ENCODE peak calls at places on chromosome 2, in eight cellular contexts. One of them, this sample, is unnamed.
A peak's percentile ranks its signal among the peaks of the same experiment; 100 is the strongest.

GRCh38 chr2:232299084-232299483 is 79.5 kb upstream of the ALPP start:
- DNase-seq in cardiac fibroblast: no peak
- DNase-seq in RWPE1: no peak
- DNase-seq in stomach: no peak
- DNase-seq in GM20000: no peak
- DNase-seq in ovary: no peak
- DNase-seq in mesothelial cell of epicardium: no peak
- DNase-seq in AG04450: no peak
- DNase-seq in this sample: no peak

GRCh38 chr2:6945821-6946220 is 28.6 kb downstream of the RNF144A start:
- DNase-seq in cardiac fibroblast: no peak
- DNase-seq in RWPE1: no peak
- DNase-seq in stomach: no peak
- DNase-seq in GM20000: no peak
- DNase-seq in ovary: no peak
- DNase-seq in mesothelial cell of epicardium: no peak
- DNase-seq in AG04450: no peak
- DNase-seq in this sample: no peak

GRCh38 chr2:86176583-86176982 is 18.7 kb downstream of the IMMT start:
- DNase-seq in cardiac fibroblast: no peak
- DNase-seq in RWPE1: no peak
- DNase-seq in stomach: no peak
- DNase-seq in GM20000: no peak
- DNase-seq in ovary: no peak
- DNase-seq in mesothelial cell of epicardium: no peak
- DNase-seq in AG04450: no peak
- DNase-seq in this sample: no peak

GRCh38 chr2:174465327-174465726 is 21.5 kb downstream of the GPR155 start:
- DNase-seq in cardiac fibroblast: peak; percentile 7
- DNase-seq in RWPE1: no peak
- DNase-seq in stomach: no peak
- DNase-seq in GM20000: no peak
- DNase-seq in ovary: no peak
- DNase-seq in mesothelial cell of epicardium: no peak
- DNase-seq in AG04450: no peak
- DNase-seq in this sample: no peak

GRCh38 chr2:120825370-120826259 is 89.9 kb downstream of the GLI2 start:
- DNase-seq in cardiac fibroblast: peak; percentile 78
- DNase-seq in RWPE1: peak; percentile 30
- DNase-seq in stomach: no peak
- DNase-seq in GM20000: no peak
- DNase-seq in ovary: peak; percentile 74
- DNase-seq in mesothelial cell of epicardium: no peak
- DNase-seq in AG04450: peak; percentile 78
- DNase-seq in this sample: no peak

GRCh38 chr2:173043897-173044472 is 31.7 kb upstream of the MAP3K20 start:
- DNase-seq in cardiac fibroblast: no peak
- DNase-seq in RWPE1: no peak
- DNase-seq in stomach: no peak
- DNase-seq in GM20000: no peak
- DNase-seq in ovary: no peak
- DNase-seq in mesothelial cell of epicardium: no peak
- DNase-seq in AG04450: no peak
- DNase-seq in this sample: no peak

GRCh38 chr2:65688166-65688886 is 255.9 kb upstream of the SPRED2 start:
- DNase-seq in cardiac fibroblast: no peak
- DNase-seq in RWPE1: no peak
- DNase-seq in stomach: no peak
- DNase-seq in GM20000: no peak
- DNase-seq in ovary: no peak
- DNase-seq in mesothelial cell of epicardium: no peak
- DNase-seq in AG04450: no peak
- DNase-seq in this sample: no peak

GRCh38 chr2:127829845-127830246 is 18.9 kb upstream of the WDR33 start:
- DNase-seq in cardiac fibroblast: no peak
- DNase-seq in RWPE1: no peak
- DNase-seq in stomach: peak; percentile 34
- DNase-seq in GM20000: peak; percentile 84
- DNase-seq in ovary: no peak
- DNase-seq in mesothelial cell of epicardium: no peak
- DNase-seq in AG04450: no peak
- DNase-seq in this sample: no peak

GRCh38 chr2:147424766-147425165 is 420.1 kb upstream of the ACVR2A start:
- DNase-seq in cardiac fibroblast: no peak
- DNase-seq in RWPE1: no peak
- DNase-seq in stomach: no peak
- DNase-seq in GM20000: no peak
- DNase-seq in ovary: no peak
- DNase-seq in mesothelial cell of epicardium: no peak
- DNase-seq in AG04450: no peak
- DNase-seq in this sample: no peak

GRCh38 chr2:10909050-10909995 is 2.4 kb upstream of the KCNF1 start:
- DNase-seq in cardiac fibroblast: no peak
- DNase-seq in RWPE1: no peak
- DNase-seq in stomach: no peak
- DNase-seq in GM20000: no peak
- DNase-seq in ovary: no peak
- DNase-seq in mesothelial cell of epicardium: no peak
- DNase-seq in AG04450: no peak
- DNase-seq in this sample: peak; percentile 60

GRCh38 chr2:101699191-101699938 is 1.9 kb downstream of the MAP4K4 start:
- DNase-seq in cardiac fibroblast: no peak
- DNase-seq in RWPE1: peak; percentile 20
- DNase-seq in stomach: no peak
- DNase-seq in GM20000: no peak
- DNase-seq in ovary: no peak
- DNase-seq in mesothelial cell of epicardium: no peak
- DNase-seq in AG04450: no peak
- DNase-seq in this sample: no peak

GRCh38 chr2:237629739-237630138 is 2.4 kb downstream of the LRRFIP1 start:
- DNase-seq in cardiac fibroblast: peak; percentile 50
- DNase-seq in RWPE1: no peak
- DNase-seq in stomach: no peak
- DNase-seq in GM20000: no peak
- DNase-seq in ovary: no peak
- DNase-seq in mesothelial cell of epicardium: no peak
- DNase-seq in AG04450: no peak
- DNase-seq in this sample: no peak

GRCh38 chr2:158760887-158761286 is 34.2 kb upstream of the DAPL1 start:
- DNase-seq in cardiac fibroblast: no peak
- DNase-seq in RWPE1: no peak
- DNase-seq in stomach: no peak
- DNase-seq in GM20000: no peak
- DNase-seq in ovary: no peak
- DNase-seq in mesothelial cell of epicardium: no peak
- DNase-seq in AG04450: no peak
- DNase-seq in this sample: no peak

GRCh38 chr2:13768274-13768673 is 864.2 kb upstream of the LRATD1 start:
- DNase-seq in cardiac fibroblast: no peak
- DNase-seq in RWPE1: no peak
- DNase-seq in stomach: no peak
- DNase-seq in GM20000: no peak
- DNase-seq in ovary: no peak
- DNase-seq in mesothelial cell of epicardium: no peak
- DNase-seq in AG04450: no peak
- DNase-seq in this sample: no peak

GRCh38 chr2:86194751-86195054 is 559 bp downstream of the IMMT start:
- DNase-seq in cardiac fibroblast: no peak
- DNase-seq in RWPE1: no peak
- DNase-seq in stomach: no peak
- DNase-seq in GM20000: no peak
- DNase-seq in ovary: peak; percentile 96
- DNase-seq in mesothelial cell of epicardium: no peak
- DNase-seq in AG04450: no peak
- DNase-seq in this sample: no peak

GRCh38 chr2:54394392-54394791 is 61.7 kb upstream of the SPTBN1 start:
- DNase-seq in cardiac fibroblast: no peak
- DNase-seq in RWPE1: no peak
- DNase-seq in stomach: no peak
- DNase-seq in GM20000: no peak
- DNase-seq in ovary: no peak
- DNase-seq in mesothelial cell of epicardium: no peak
- DNase-seq in AG04450: no peak
- DNase-seq in this sample: no peak

GRCh38 chr2:18118703-18119102 is 240.2 kb downstream of the KCNS3 start:
- DNase-seq in cardiac fibroblast: no peak
- DNase-seq in RWPE1: no peak
- DNase-seq in stomach: no peak
- DNase-seq in GM20000: no peak
- DNase-seq in ovary: no peak
- DNase-seq in mesothelial cell of epicardium: no peak
- DNase-seq in AG04450: no peak
- DNase-seq in this sample: no peak

GRCh38 chr2:121504316-121504715 is 26.4 kb upstream of the RNU4ATAC start:
- DNase-seq in cardiac fibroblast: no peak
- DNase-seq in RWPE1: no peak
- DNase-seq in stomach: no peak
- DNase-seq in GM20000: no peak
- DNase-seq in ovary: no peak
- DNase-seq in mesothelial cell of epicardium: no peak
- DNase-seq in AG04450: no peak
- DNase-seq in this sample: no peak

GRCh38 chr2:64837116-64837704 is 152.0 kb upstream of the SLC1A4 start:
- DNase-seq in cardiac fibroblast: peak; percentile 35
- DNase-seq in RWPE1: peak; percentile 30
- DNase-seq in stomach: no peak
- DNase-seq in GM20000: no peak
- DNase-seq in ovary: peak; percentile 51
- DNase-seq in mesothelial cell of epicardium: no peak
- DNase-seq in AG04450: no peak
- DNase-seq in this sample: no peak

GRCh38 chr2:45881970-45882581 is 230.6 kb downstream of the PRKCE start:
- DNase-seq in cardiac fibroblast: no peak
- DNase-seq in RWPE1: no peak
- DNase-seq in stomach: no peak
- DNase-seq in GM20000: no peak
- DNase-seq in ovary: no peak
- DNase-seq in mesothelial cell of epicardium: no peak
- DNase-seq in AG04450: no peak
- DNase-seq in this sample: no peak

GRCh38 chr2:45882707-45883106 is 231.2 kb downstream of the PRKCE start:
- DNase-seq in cardiac fibroblast: peak; percentile 78
- DNase-seq in RWPE1: no peak
- DNase-seq in stomach: no peak
- DNase-seq in GM20000: no peak
- DNase-seq in ovary: no peak
- DNase-seq in mesothelial cell of epicardium: no peak
- DNase-seq in AG04450: no peak
- DNase-seq in this sample: no peak

GRCh38 chr2:45879936-45880335 is 228.5 kb downstream of the PRKCE start:
- DNase-seq in cardiac fibroblast: no peak
- DNase-seq in RWPE1: no peak
- DNase-seq in stomach: no peak
- DNase-seq in GM20000: no peak
- DNase-seq in ovary: no peak
- DNase-seq in mesothelial cell of epicardium: no peak
- DNase-seq in AG04450: no peak
- DNase-seq in this sample: no peak

GRCh38 chr2:45876611-45877010 is 225.1 kb downstream of the PRKCE start:
- DNase-seq in cardiac fibroblast: no peak
- DNase-seq in RWPE1: no peak
- DNase-seq in stomach: no peak
- DNase-seq in GM20000: no peak
- DNase-seq in ovary: no peak
- DNase-seq in mesothelial cell of epicardium: no peak
- DNase-seq in AG04450: no peak
- DNase-seq in this sample: no peak

GRCh38 chr2:45879406-45879805 is 227.9 kb downstream of the PRKCE start:
- DNase-seq in cardiac fibroblast: no peak
- DNase-seq in RWPE1: no peak
- DNase-seq in stomach: no peak
- DNase-seq in GM20000: no peak
- DNase-seq in ovary: no peak
- DNase-seq in mesothelial cell of epicardium: no peak
- DNase-seq in AG04450: no peak
- DNase-seq in this sample: no peak
- TF ChIP-seq CTCF in cardiac fibroblast: no peak
- TF ChIP-seq CTCF in RWPE1: no peak
- TF ChIP-seq CTCF in stomach: no peak
- TF ChIP-seq CTCF in GM20000: no peak
- TF ChIP-seq CTCF in ovary: no peak
- TF ChIP-seq CTCF in mesothelial cell of epicardium: no peak
- TF ChIP-seq CTCF in AG04450: no peak
- TF ChIP-seq CTCF in this sample: no peak

GRCh38 chr2:112661656-112662305 is 16.0 kb downstream of the SLC20A1 start:
- DNase-seq in cardiac fibroblast: no peak
- DNase-seq in RWPE1: no peak
- DNase-seq in stomach: no peak
- DNase-seq in GM20000: no peak
- DNase-seq in ovary: no peak
- DNase-seq in mesothelial cell of epicardium: no peak
- DNase-seq in AG04450: no peak
- DNase-seq in this sample: no peak

GRCh38 chr2:112656679-112657078 is 10.9 kb downstream of the SLC20A1 start:
- DNase-seq in cardiac fibroblast: no peak
- DNase-seq in RWPE1: no peak
- DNase-seq in stomach: no peak
- DNase-seq in GM20000: no peak
- DNase-seq in ovary: no peak
- DNase-seq in mesothelial cell of epicardium: no peak
- DNase-seq in AG04450: no peak
- DNase-seq in this sample: no peak

GRCh38 chr2:112660138-112660537 is 14.4 kb downstream of the SLC20A1 start:
- DNase-seq in cardiac fibroblast: no peak
- DNase-seq in RWPE1: no peak
- DNase-seq in stomach: no peak
- DNase-seq in GM20000: no peak
- DNase-seq in ovary: no peak
- DNase-seq in mesothelial cell of epicardium: no peak
- DNase-seq in AG04450: no peak
- DNase-seq in this sample: no peak

GRCh38 chr2:112658301-112658700 is 12.6 kb downstream of the SLC20A1 start:
- DNase-seq in cardiac fibroblast: peak; percentile 57
- DNase-seq in RWPE1: no peak
- DNase-seq in stomach: no peak
- DNase-seq in GM20000: no peak
- DNase-seq in ovary: no peak
- DNase-seq in mesothelial cell of epicardium: no peak
- DNase-seq in AG04450: no peak
- DNase-seq in this sample: no peak

GRCh38 chr2:112658820-112659667 is 13.3 kb downstream of the SLC20A1 start:
- DNase-seq in cardiac fibroblast: no peak
- DNase-seq in RWPE1: no peak
- DNase-seq in stomach: no peak
- DNase-seq in GM20000: no peak
- DNase-seq in ovary: no peak
- DNase-seq in mesothelial cell of epicardium: no peak
- DNase-seq in AG04450: no peak
- DNase-seq in this sample: no peak
- TF ChIP-seq CTCF in cardiac fibroblast: no peak
- TF ChIP-seq CTCF in RWPE1: no peak
- TF ChIP-seq CTCF in stomach: no peak
- TF ChIP-seq CTCF in GM20000: no peak
- TF ChIP-seq CTCF in ovary: no peak
- TF ChIP-seq CTCF in mesothelial cell of epicardium: no peak
- TF ChIP-seq CTCF in AG04450: no peak
- TF ChIP-seq CTCF in this sample: no peak

GRCh38 chr2:241576293-241576654 is 17.7 kb downstream of the BOK start:
- DNase-seq in cardiac fibroblast: no peak
- DNase-seq in RWPE1: no peak
- DNase-seq in stomach: no peak
- DNase-seq in GM20000: no peak
- DNase-seq in ovary: peak; percentile 34
- DNase-seq in mesothelial cell of epicardium: no peak
- DNase-seq in AG04450: no peak
- DNase-seq in this sample: no peak
- TF ChIP-seq CTCF in cardiac fibroblast: no peak
- TF ChIP-seq CTCF in RWPE1: no peak
- TF ChIP-seq CTCF in stomach: no peak
- TF ChIP-seq CTCF in GM20000: no peak
- TF ChIP-seq CTCF in ovary: no peak
- TF ChIP-seq CTCF in mesothelial cell of epicardium: no peak
- TF ChIP-seq CTCF in AG04450: no peak
- TF ChIP-seq CTCF in this sample: no peak

GRCh38 chr2:221100467-221101089 is 471.5 kb downstream of the EPHA4 start:
- DNase-seq in cardiac fibroblast: no peak
- DNase-seq in RWPE1: no peak
- DNase-seq in stomach: no peak
- DNase-seq in GM20000: no peak
- DNase-seq in ovary: no peak
- DNase-seq in mesothelial cell of epicardium: no peak
- DNase-seq in AG04450: no peak
- DNase-seq in this sample: no peak
- TF ChIP-seq CTCF in cardiac fibroblast: no peak
- TF ChIP-seq CTCF in RWPE1: no peak
- TF ChIP-seq CTCF in stomach: no peak
- TF ChIP-seq CTCF in GM20000: peak; percentile 4
- TF ChIP-seq CTCF in ovary: no peak
- TF ChIP-seq CTCF in mesothelial cell of epicardium: no peak
- TF ChIP-seq CTCF in AG04450: peak; percentile 38
- TF ChIP-seq CTCF in this sample: peak; percentile 37